ENCODE peak calls at places on chromosomes 12 and 14, in seven cellular contexts. One of them, this sample, is unnamed.

GRCh38 chr12:116010467-116010866 is 267.0 kb downstream of the MED13L start:
- DNase-seq in fibroblast of lung: no peak
- DNase-seq in A549: no peak
- DNase-seq in transverse colon: no peak
- DNase-seq in A673: no peak
- DNase-seq in gastrocnemius medialis: no peak
- DNase-seq in Panc1: no peak
- DNase-seq in this sample: no peak

GRCh38 chr14:73025544-73025943 is 1.4 kb downstream of the ZFYVE1 start:
- DNase-seq in A673: no peak
- DNase-seq in Panc1: no peak
- DNase-seq in A549: peak; percentile 31
- DNase-seq in transverse colon: no peak
- DNase-seq in gastrocnemius medialis: no peak
- DNase-seq in fibroblast of lung: peak; percentile 14
- DNase-seq in this sample: no peak

GRCh38 chr12:49903700-49904423 is at the start of gene FAIM2:
- DNase-seq in gastrocnemius medialis: peak; percentile 38
- DNase-seq in A673: peak; percentile 40
- DNase-seq in fibroblast of lung: peak; percentile 56
- DNase-seq in Panc1: no peak
- DNase-seq in A549: no peak
- DNase-seq in transverse colon: peak; percentile 24
- DNase-seq in this sample: no peak

GRCh38 chr14:105059035-105059916 is 6.0 kb downstream of the GPR132 start:
- DNase-seq in A549: no peak
- DNase-seq in A673: no peak
- DNase-seq in transverse colon: no peak
- DNase-seq in fibroblast of lung: peak; percentile 23
- DNase-seq in gastrocnemius medialis: no peak
- DNase-seq in Panc1: no peak
- DNase-seq in this sample: no peak

GRCh38 chr14:103448097-103448496 is 62.9 kb downstream of the MARK3 start:
- DNase-seq in A549: no peak
- DNase-seq in A673: no peak
- DNase-seq in Panc1: no peak
- DNase-seq in transverse colon: no peak
- DNase-seq in gastrocnemius medialis: no peak
- DNase-seq in fibroblast of lung: peak; percentile 32
- DNase-seq in this sample: no peak

GRCh38 chr14:65344011-65344410 is 68.5 kb upstream of the FUT8 start:
- DNase-seq in A549: no peak
- DNase-seq in gastrocnemius medialis: no peak
- DNase-seq in transverse colon: no peak
- DNase-seq in Panc1: no peak
- DNase-seq in fibroblast of lung: no peak
- DNase-seq in A673: no peak
- DNase-seq in this sample: no peak

GRCh38 chr12:38385492-38385864 is 68.9 kb downstream of the ALG10B start:
- DNase-seq in gastrocnemius medialis: no peak
- DNase-seq in Panc1: no peak
- DNase-seq in transverse colon: no peak
- DNase-seq in A549: no peak
- DNase-seq in fibroblast of lung: no peak
- DNase-seq in A673: no peak
- DNase-seq in this sample: no peak

GRCh38 chr14:70976591-70976990 is 69.3 kb downstream of the PCNX1 start:
- DNase-seq in fibroblast of lung: no peak
- DNase-seq in transverse colon: no peak
- DNase-seq in A549: no peak
- DNase-seq in gastrocnemius medialis: no peak
- DNase-seq in A673: no peak
- DNase-seq in Panc1: no peak
- DNase-seq in this sample: no peak

GRCh38 chr14:92652413-92653151 is 95.8 kb downstream of the LGMN start:
- DNase-seq in A549: no peak
- DNase-seq in transverse colon: no peak
- DNase-seq in fibroblast of lung: no peak
- DNase-seq in gastrocnemius medialis: no peak
- DNase-seq in Panc1: no peak
- DNase-seq in A673: no peak
- DNase-seq in this sample: no peak

GRCh38 chr12:131919366-131920156 is 9.5 kb upstream of the PUS1 start:
- DNase-seq in Panc1: no peak
- DNase-seq in A549: no peak
- DNase-seq in gastrocnemius medialis: no peak
- DNase-seq in A673: no peak
- DNase-seq in transverse colon: no peak
- DNase-seq in fibroblast of lung: no peak
- DNase-seq in this sample: no peak

GRCh38 chr14:52327374-52328226 is 13.5 kb downstream of the PTGER2 start:
- DNase-seq in gastrocnemius medialis: no peak
- DNase-seq in transverse colon: no peak
- DNase-seq in Panc1: peak; percentile 61
- DNase-seq in A549: no peak
- DNase-seq in fibroblast of lung: no peak
- DNase-seq in A673: no peak
- DNase-seq in this sample: no peak

GRCh38 chr12:2922329-2922728 is 31.6 kb downstream of the TULP3 start:
- DNase-seq in gastrocnemius medialis: no peak
- DNase-seq in A549: no peak
- DNase-seq in transverse colon: no peak
- DNase-seq in A673: peak; percentile 16
- DNase-seq in fibroblast of lung: peak; percentile 46
- DNase-seq in Panc1: no peak
- DNase-seq in this sample: no peak

GRCh38 chr14:24954037-24954696 is 95.8 kb downstream of the STXBP6 start:
- DNase-seq in Panc1: no peak
- DNase-seq in gastrocnemius medialis: no peak
- DNase-seq in transverse colon: no peak
- DNase-seq in fibroblast of lung: no peak
- DNase-seq in A673: no peak
- DNase-seq in A549: no peak
- DNase-seq in this sample: no peak

GRCh38 chr12:90908465-90908864 is 46.5 kb downstream of the CCER1 start:
- DNase-seq in A549: peak; percentile 10
- DNase-seq in Panc1: no peak
- DNase-seq in transverse colon: no peak
- DNase-seq in A673: no peak
- DNase-seq in fibroblast of lung: peak; percentile 91
- DNase-seq in gastrocnemius medialis: no peak
- DNase-seq in this sample: no peak

GRCh38 chr12:114691196-114691595 is 7.2 kb upstream of the TBX3 start:
- DNase-seq in transverse colon: no peak
- DNase-seq in fibroblast of lung: no peak
- DNase-seq in gastrocnemius medialis: no peak
- DNase-seq in A673: no peak
- DNase-seq in Panc1: no peak
- DNase-seq in A549: no peak
- DNase-seq in this sample: no peak

GRCh38 chr12:120996133-120996746 is 17.9 kb downstream of the HNF1A start:
- DNase-seq in fibroblast of lung: no peak
- DNase-seq in A673: no peak
- DNase-seq in A549: no peak
- DNase-seq in gastrocnemius medialis: no peak
- DNase-seq in Panc1: no peak
- DNase-seq in transverse colon: no peak
- DNase-seq in this sample: no peak

GRCh38 chr12:50192908-50193307 is 25.7 kb upstream of the CERS5 start:
- DNase-seq in A673: no peak
- DNase-seq in fibroblast of lung: peak; percentile 81
- DNase-seq in transverse colon: no peak
- DNase-seq in Panc1: no peak
- DNase-seq in gastrocnemius medialis: no peak
- DNase-seq in A549: no peak
- DNase-seq in this sample: no peak

GRCh38 chr14:99744199-99744872 is 48.9 kb upstream of the EML1 start:
- DNase-seq in A673: no peak
- DNase-seq in fibroblast of lung: peak; percentile 88
- DNase-seq in transverse colon: no peak
- DNase-seq in gastrocnemius medialis: no peak
- DNase-seq in Panc1: no peak
- DNase-seq in A549: no peak
- DNase-seq in this sample: no peak
- H3K27ac ChIP-seq in A673: no peak overlapping the region
- H3K27ac ChIP-seq in fibroblast of lung: peak overlapping the region; percentile 45
- H3K27ac ChIP-seq in transverse colon: peak overlapping the region; percentile 74
- H3K27ac ChIP-seq in gastrocnemius medialis: no peak overlapping the region
- H3K27ac ChIP-seq in Panc1: no peak overlapping the region
- H3K27ac ChIP-seq in A549: no peak overlapping the region
- H3K27ac ChIP-seq in this sample: peak overlapping the region; percentile 80

GRCh38 chr14:49970474-49971147 is 77.7 kb downstream of the ARF6 start:
- DNase-seq in A549: no peak
- DNase-seq in fibroblast of lung: peak; percentile 65
- DNase-seq in gastrocnemius medialis: no peak
- DNase-seq in transverse colon: no peak
- DNase-seq in A673: peak; percentile 33
- DNase-seq in Panc1: no peak
- DNase-seq in this sample: no peak

GRCh38 chr14:49969961-49970360 is 77.1 kb downstream of the ARF6 start:
- DNase-seq in fibroblast of lung: no peak
- DNase-seq in A673: no peak
- DNase-seq in transverse colon: no peak
- DNase-seq in A549: no peak
- DNase-seq in gastrocnemius medialis: no peak
- DNase-seq in Panc1: no peak
- DNase-seq in this sample: no peak

GRCh38 chr14:49962616-49963015 is 69.7 kb downstream of the ARF6 start:
- DNase-seq in transverse colon: peak; percentile 75
- DNase-seq in gastrocnemius medialis: no peak
- DNase-seq in Panc1: no peak
- DNase-seq in A549: no peak
- DNase-seq in A673: no peak
- DNase-seq in fibroblast of lung: peak; percentile 44
- DNase-seq in this sample: no peak

GRCh38 chr14:49966971-49967630 is 74.2 kb downstream of the ARF6 start:
- DNase-seq in fibroblast of lung: no peak
- DNase-seq in Panc1: no peak
- DNase-seq in gastrocnemius medialis: no peak
- DNase-seq in A549: no peak
- DNase-seq in A673: no peak
- DNase-seq in transverse colon: no peak
- DNase-seq in this sample: no peak

GRCh38 chr14:49966304-49966809 is 73.5 kb downstream of the ARF6 start:
- DNase-seq in fibroblast of lung: peak; percentile 42
- DNase-seq in transverse colon: peak; percentile 76
- DNase-seq in A549: peak; percentile 87
- DNase-seq in gastrocnemius medialis: no peak
- DNase-seq in Panc1: no peak
- DNase-seq in A673: no peak
- DNase-seq in this sample: no peak
- H3K4me1 ChIP-seq in fibroblast of lung: peaks cover 16% of the 10 kb centered on the region
- H3K4me1 ChIP-seq in transverse colon: peaks cover 41% of the 10 kb centered on the region
- H3K4me1 ChIP-seq in A549: peaks cover 56% of the 10 kb centered on the region
- H3K4me1 ChIP-seq in gastrocnemius medialis: peaks cover 9% of the 10 kb centered on the region
- H3K4me1 ChIP-seq in Panc1: peaks cover 49% of the 10 kb centered on the region
- H3K4me1 ChIP-seq in A673: peaks cover 11% of the 10 kb centered on the region
- H3K4me1 ChIP-seq in this sample: peaks cover 14% of the 10 kb centered on the region

DNA sequence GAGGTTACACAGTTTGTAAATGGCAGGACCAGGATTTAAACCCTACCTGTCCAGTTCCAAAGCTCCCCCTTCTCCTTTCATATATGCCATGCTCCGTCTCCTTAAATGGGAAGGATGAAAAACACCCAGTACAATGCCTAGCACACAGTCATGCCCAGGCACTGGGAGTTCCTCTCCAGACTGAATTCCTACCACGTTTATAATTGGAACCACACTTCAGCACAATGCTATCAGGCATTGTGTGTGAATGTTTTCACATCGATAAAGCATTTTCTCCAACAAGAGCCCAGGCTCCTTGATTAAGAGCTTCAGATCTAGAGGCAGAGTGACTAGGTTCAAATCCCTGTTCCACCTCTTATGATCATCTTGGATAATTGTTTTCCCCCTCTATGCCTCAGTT is 2.7 kb upstream of the NUAK1 start:
- DNase-seq in Panc1: no peak
- DNase-seq in A549: no peak
- DNase-seq in A673: no peak
- DNase-seq in fibroblast of lung: peak; percentile 47
- DNase-seq in transverse colon: no peak
- DNase-seq in gastrocnemius medialis: no peak
- DNase-seq in this sample: no peak
- H3K27ac ChIP-seq in Panc1: peak overlapping the region; percentile 98
- H3K27ac ChIP-seq in A549: no peak overlapping the region
- H3K27ac ChIP-seq in A673: no peak overlapping the region
- H3K27ac ChIP-seq in fibroblast of lung: no peak overlapping the region
- H3K27ac ChIP-seq in transverse colon: no peak overlapping the region
- H3K27ac ChIP-seq in gastrocnemius medialis: peak overlapping the region; percentile 94
- H3K27ac ChIP-seq in this sample: peak overlapping the region; percentile 96

GRCh38 chr14:35333347-35333730 is 41.2 kb downstream of the PSMA6 start:
- DNase-seq in transverse colon: no peak
- DNase-seq in gastrocnemius medialis: no peak
- DNase-seq in A549: no peak
- DNase-seq in fibroblast of lung: no peak
- DNase-seq in Panc1: no peak
- DNase-seq in A673: no peak
- DNase-seq in this sample: no peak

GRCh38 chr14:35331605-35332516 is 39.7 kb downstream of the PSMA6 start:
- DNase-seq in fibroblast of lung: peak; percentile 69
- DNase-seq in Panc1: no peak
- DNase-seq in A673: no peak
- DNase-seq in transverse colon: peak; percentile 80
- DNase-seq in gastrocnemius medialis: no peak
- DNase-seq in A549: no peak
- DNase-seq in this sample: no peak

GRCh38 chr14:35333797-35334743 is 41.9 kb downstream of the PSMA6 start:
- DNase-seq in Panc1: no peak
- DNase-seq in A549: peak; percentile 29
- DNase-seq in transverse colon: no peak
- DNase-seq in fibroblast of lung: no peak
- DNase-seq in gastrocnemius medialis: no peak
- DNase-seq in A673: no peak
- DNase-seq in this sample: no peak

GRCh38 chr14:35335388-35336092 is 43.4 kb downstream of the PSMA6 start:
- DNase-seq in Panc1: no peak
- DNase-seq in gastrocnemius medialis: peak; percentile 80
- DNase-seq in A673: no peak
- DNase-seq in fibroblast of lung: no peak
- DNase-seq in A549: peak; percentile 95
- DNase-seq in transverse colon: peak; percentile 94
- DNase-seq in this sample: no peak

GRCh38 chr14:35332517-35333346 is 40.5 kb downstream of the PSMA6 start:
- DNase-seq in transverse colon: peak; percentile 73
- DNase-seq in Panc1: no peak
- DNase-seq in A549: peak; percentile 58
- DNase-seq in gastrocnemius medialis: no peak
- DNase-seq in fibroblast of lung: peak; percentile 13
- DNase-seq in A673: no peak
- DNase-seq in this sample: no peak
- H3K4me1 ChIP-seq in transverse colon: peaks cover 61% of the 10 kb centered on the region
- H3K4me1 ChIP-seq in Panc1: peaks cover 52% of the 10 kb centered on the region
- H3K4me1 ChIP-seq in A549: peaks cover 60% of the 10 kb centered on the region
- H3K4me1 ChIP-seq in gastrocnemius medialis: peaks cover 28% of the 10 kb centered on the region
- H3K4me1 ChIP-seq in fibroblast of lung: peaks cover 19% of the 10 kb centered on the region
- H3K4me1 ChIP-seq in A673: no peaks in the 10 kb centered on the region
- H3K4me1 ChIP-seq in this sample: peaks cover 24% of the 10 kb centered on the region